ENCODE peak calls at places on chromosomes 3 and 15, in eight cellular contexts. K is aorta; C is CD8-positive, alpha-beta T cell; T is HCT116; Q is adipocyte; E is mesendoderm; B is upper lobe of left lung; N is cardiac muscle cell. O is an unnamed sample.

GRCh38 chr3:134353831-134354611 is 20.2 kb downstream of the AMOTL2 start:
- DNase-seq in E (no peak), T (no peak), Q (no peak), N (no peak), C (no peak), K (peak; percentile 63), B (peak; percentile 56), O (peak; percentile 14)

GRCh38 chr3:146189519-146190173 is 28.7 kb upstream of the PLOD2 start:
- DNase-seq in B (no peak), E (peak; percentile 79), K (no peak), N (peak; percentile 72), Q (peak; percentile 84), T (peak; percentile 47), C (peak; percentile 5), O (peak; percentile 56)

GRCh38 chr3:43185656-43186375 is 79.9 kb upstream of the POMGNT2 start:
- DNase-seq in N (peak; percentile 11), Q (peak; percentile 91), C (no peak), K (no peak), T (no peak), B (no peak), E (no peak), O (no peak)

GRCh38 chr3:108036984-108037741 is 53.7 kb downstream of the CD47 start:
- DNase-seq in N (no peak), Q (peak; percentile 41), T (no peak), C (no peak), B (no peak), K (no peak), E (no peak), O (no peak)

GRCh38 chr15:101652783-101653430 is 726 bp upstream of the TM2D3 start:
- DNase-seq in Q (peak; percentile 68), B (no peak), C (no peak), K (peak; percentile 78), T (no peak), N (no peak), E (peak; percentile 56), O (no peak)

GRCh38 chr3:176814252-176814651 is 383.0 kb downstream of the TBL1XR1 start:
- DNase-seq in T (peak; percentile 54), B (peak; percentile 23), N (peak; percentile 75), C (no peak), K (peak; percentile 55), E (peak; percentile 94), Q (peak; percentile 85), O (peak; percentile 68)

GRCh38 chr3:111392911-111393351 is 149.1 kb upstream of the CD96 start:
- DNase-seq in T (peak; percentile 12), N (no peak), B (no peak), C (peak; percentile 33), Q (no peak), K (no peak), E (peak; percentile 21), O (peak; percentile 0)

GRCh38 chr3:10957976-10958749 is 34.4 kb upstream of the SLC6A1 start:
- DNase-seq in E (no peak), B (peak; percentile 96), N (peak; percentile 42), K (no peak), C (no peak), T (no peak), Q (no peak), O (no peak)

GRCh38 chr3:79306939-79307590 is 460.7 kb downstream of the ROBO1 start:
- DNase-seq in B (no peak), C (no peak), E (peak; percentile 50), K (no peak), N (no peak), Q (peak; percentile 49), T (no peak), O (no peak)

GRCh38 chr15:48541659-48542334 is 103.7 kb downstream of the FBN1 start:
- DNase-seq in K (no peak), T (no peak), B (no peak), C (no peak), Q (peak; percentile 90), N (peak; percentile 89), E (no peak), O (no peak)

GRCh38 chr3:46943237-46944187 is 33.0 kb downstream of the CCDC12 start:
- DNase-seq in T (peak; percentile 68), B (peak; percentile 82), C (no peak), K (no peak), N (no peak), Q (no peak), E (no peak), O (no peak)

GRCh38 chr3:46942481-46943236 is 33.9 kb downstream of the CCDC12 start:
- DNase-seq in Q (no peak), B (no peak), E (no peak), C (no peak), T (no peak), K (no peak), N (no peak), O (no peak)

GRCh38 chr3:46942079-46942478 is 34.5 kb downstream of the CCDC12 start:
- DNase-seq in E (no peak), K (no peak), T (no peak), B (no peak), N (no peak), Q (no peak), C (no peak), O (no peak)

GRCh38 chr3:46946416-46946815 is 30.1 kb downstream of the CCDC12 start:
- DNase-seq in T (no peak), Q (no peak), N (no peak), B (no peak), K (no peak), C (no peak), E (no peak), O (no peak)

GRCh38 chr3:46944191-46944590 is 32.4 kb downstream of the CCDC12 start:
- DNase-seq in E (peak; percentile 37), T (no peak), C (no peak), K (no peak), Q (no peak), B (no peak), N (no peak), O (no peak)
- H3K4me1 ChIP-seq in E (peaks cover 39% of the 10 kb centered on the region), T (peaks cover 68% of the 10 kb centered on the region), C (peaks cover 47% of the 10 kb centered on the region), K (peaks cover 8% of the 10 kb centered on the region), Q (peaks cover 21% of the 10 kb centered on the region), B (peaks cover 84% of the 10 kb centered on the region), N (peaks cover 83% of the 10 kb centered on the region), O (peaks cover 41% of the 10 kb centered on the region)

GRCh38 chr3:195548496-195548895 is 5.4 kb upstream of the PPP1R2 start:
- DNase-seq in B (no peak), T (no peak), E (peak; percentile 70), K (no peak), N (no peak), C (no peak), Q (no peak), O (no peak)

GRCh38 chr3:195548046-195548445 is 4.9 kb upstream of the PPP1R2 start:
- DNase-seq in N (no peak), E (no peak), C (no peak), T (no peak), Q (no peak), K (no peak), B (no peak), O (no peak)

GRCh38 chr3:195549931-195550519 is 6.9 kb upstream of the PPP1R2 start:
- DNase-seq in N (peak; percentile 13), B (peak; percentile 59), C (peak; percentile 78), K (no peak), E (no peak), Q (no peak), T (no peak), O (peak; percentile 78)

GRCh38 chr3:195550723-195551122 is 7.6 kb upstream of the PPP1R2 start:
- DNase-seq in K (no peak), C (peak; percentile 17), B (no peak), N (peak; percentile 49), T (no peak), Q (peak; percentile 21), E (no peak), O (no peak)

DNA sequence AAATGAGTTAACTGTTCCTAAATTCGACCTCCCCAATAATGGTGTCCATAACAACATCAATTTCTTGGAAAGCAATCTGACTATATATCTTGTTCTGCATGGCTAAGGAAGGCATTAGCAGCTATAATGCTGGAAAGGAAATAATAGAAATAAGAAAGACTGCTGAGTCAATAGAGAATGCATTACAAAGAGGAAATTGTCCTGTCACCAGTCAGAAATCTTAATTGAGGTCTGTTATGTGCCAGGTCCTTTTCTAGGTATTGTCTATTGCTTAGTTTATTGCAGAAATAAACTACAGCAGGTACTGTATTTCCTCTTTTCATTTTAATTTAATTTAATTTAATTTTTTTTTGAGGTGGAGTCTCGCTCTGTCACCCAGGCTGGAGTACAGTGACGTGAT is 5.9 kb upstream of the PPP1R2 start:
- DNase-seq in K (no peak), T (no peak), C (no peak), Q (no peak), B (no peak), E (no peak), N (no peak), O (no peak)
- H3K4me1 ChIP-seq in K (no peaks in the 10 kb centered on the region), T (peaks cover 30% of the 10 kb centered on the region), C (peaks cover 88% of the 10 kb centered on the region), Q (peaks cover 36% of the 10 kb centered on the region), B (peaks cover 15% of the 10 kb centered on the region), E (peaks cover 2% of the 10 kb centered on the region), N (peaks cover 2% of the 10 kb centered on the region), O (peaks cover 46% of the 10 kb centered on the region)

DNA sequence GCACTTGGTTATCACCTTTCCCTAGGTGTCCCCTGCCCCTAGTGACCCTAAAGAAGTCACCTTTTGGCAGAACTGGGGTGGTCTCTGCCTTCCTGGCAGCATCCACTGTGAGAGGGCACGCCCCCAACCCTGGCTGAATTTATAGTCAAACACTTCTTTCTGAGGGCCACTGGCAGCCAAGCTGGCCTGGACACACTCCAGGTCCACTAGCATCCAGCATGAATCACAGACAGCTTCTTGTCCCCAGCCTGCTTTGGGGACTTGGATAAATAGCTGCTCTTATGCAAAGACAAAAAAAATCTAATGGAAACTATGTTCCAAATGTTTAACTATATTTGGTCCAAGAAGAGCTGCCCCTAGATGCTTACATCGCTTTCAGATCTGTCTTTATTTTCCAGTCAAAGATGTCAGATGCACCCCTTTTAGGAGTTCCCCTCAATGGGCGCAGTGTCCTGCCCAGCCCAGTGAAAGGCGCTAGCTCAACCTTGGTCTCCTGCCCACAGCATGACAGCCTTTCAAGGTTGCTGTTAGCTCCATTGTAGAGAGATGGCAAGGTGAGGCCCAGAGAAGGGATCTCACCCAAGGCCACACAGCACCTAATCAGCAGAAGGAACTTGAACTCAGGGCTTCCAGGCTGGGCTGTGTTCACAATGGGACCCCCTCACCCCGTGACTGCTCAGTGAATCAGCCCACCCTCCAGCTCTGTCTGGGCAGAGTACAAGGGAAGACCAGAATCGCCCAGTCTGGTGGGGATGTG is 7.0 kb downstream of the RASL12 start:
- DNase-seq in Q (no peak), K (peak; percentile 90), B (no peak), N (no peak), T (no peak), C (no peak), E (no peak), O (no peak)
- H3K4me1 ChIP-seq in Q (peaks cover 13% of the 10 kb centered on the region), K (peaks cover 2% of the 10 kb centered on the region), B (no peaks in the 10 kb centered on the region), N (peaks cover 14% of the 10 kb centered on the region), T (peaks cover 25% of the 10 kb centered on the region), C (no peaks in the 10 kb centered on the region), E (peaks cover 5% of the 10 kb centered on the region), O (no peaks in the 10 kb centered on the region)

GRCh38 chr3:62100233-62100989 is 272.9 kb downstream of the FEZF2 start:
- DNase-seq in C (no peak), N (peak; percentile 43), Q (no peak), E (no peak), B (no peak), K (no peak), T (no peak), O (no peak)

GRCh38 chr3:62098646-62099365 is 274.5 kb downstream of the FEZF2 start:
- DNase-seq in T (no peak), E (no peak), N (no peak), K (no peak), B (no peak), Q (no peak), C (no peak), O (no peak)

GRCh38 chr3:62101488-62101887 is 271.9 kb downstream of the FEZF2 start:
- DNase-seq in T (no peak), K (no peak), C (no peak), Q (peak; percentile 49), N (peak; percentile 38), B (no peak), E (no peak), O (no peak)

GRCh38 chr3:62103531-62103930 is 269.8 kb downstream of the FEZF2 start:
- DNase-seq in C (no peak), B (no peak), N (no peak), Q (no peak), K (no peak), E (no peak), T (no peak), O (no peak)
- H3K4me1 ChIP-seq in C (no peaks in the 10 kb centered on the region), B (peaks cover 4% of the 10 kb centered on the region), N (no peaks in the 10 kb centered on the region), Q (peaks cover 39% of the 10 kb centered on the region), K (peaks cover 3% of the 10 kb centered on the region), E (no peaks in the 10 kb centered on the region), T (no peaks in the 10 kb centered on the region), O (no peaks in the 10 kb centered on the region)

O was measured in OCI-LY7.